ENCODE peak calls at places on chromosomes 11 and 22, in seven cellular contexts. One of them, this sample, is unnamed. For H3K4me1, the result is how much of the 10 kb centered on the place peaks cover.

GRCh38 chr11:123055132-123055924 is 6.6 kb downstream of the HSPA8 start:
- DNase-seq in HepG2: no peak
- DNase-seq in stomach: no peak
- DNase-seq in H1: no peak
- DNase-seq in GM12878: no peak
- DNase-seq in transverse colon: no peak
- DNase-seq in esophagus muscularis mucosa: no peak
- DNase-seq in this sample: no peak

GRCh38 chr22:38135133-38135706 is 24.7 kb upstream of the BAIAP2L2 start:
- DNase-seq in transverse colon: no peak
- DNase-seq in esophagus muscularis mucosa: no peak
- DNase-seq in GM12878: no peak
- DNase-seq in H1: no peak
- DNase-seq in stomach: no peak
- DNase-seq in HepG2: no peak
- DNase-seq in this sample: peak

GRCh38 chr11:44727373-44728084 is 767 bp downstream of the TSPAN18 start:
- DNase-seq in transverse colon: peak
- DNase-seq in esophagus muscularis mucosa: no peak
- DNase-seq in GM12878: no peak
- DNase-seq in H1: no peak
- DNase-seq in stomach: peak
- DNase-seq in HepG2: peak
- DNase-seq in this sample: peak

GRCh38 chr11:110349109-110349996 is 52.9 kb upstream of the RDX start:
- DNase-seq in GM12878: peak
- DNase-seq in stomach: no peak
- DNase-seq in transverse colon: no peak
- DNase-seq in esophagus muscularis mucosa: no peak
- DNase-seq in HepG2: no peak
- DNase-seq in H1: no peak
- DNase-seq in this sample: no peak

GRCh38 chr22:30089655-30089974 is 9.4 kb downstream of the HORMAD2 start:
- DNase-seq in H1: no peak
- DNase-seq in esophagus muscularis mucosa: no peak
- DNase-seq in GM12878: no peak
- DNase-seq in stomach: no peak
- DNase-seq in HepG2: no peak
- DNase-seq in transverse colon: no peak
- DNase-seq in this sample: no peak

GRCh38 chr11:128921790-128922189 is 20.9 kb downstream of the TP53AIP1 start:
- DNase-seq in stomach: no peak
- DNase-seq in HepG2: no peak
- DNase-seq in transverse colon: no peak
- DNase-seq in esophagus muscularis mucosa: no peak
- DNase-seq in H1: no peak
- DNase-seq in GM12878: no peak
- DNase-seq in this sample: no peak

GRCh38 chr11:65492637-65493366 is 6.0 kb upstream of the MALAT1 start:
- DNase-seq in HepG2: no peak
- DNase-seq in H1: no peak
- DNase-seq in transverse colon: peak
- DNase-seq in stomach: peak
- DNase-seq in esophagus muscularis mucosa: no peak
- DNase-seq in GM12878: peak
- DNase-seq in this sample: peak

GRCh38 chr11:16739326-16739875 is 954 bp downstream of the C11orf58 start:
- DNase-seq in esophagus muscularis mucosa: no peak
- DNase-seq in H1: no peak
- DNase-seq in stomach: no peak
- DNase-seq in GM12878: no peak
- DNase-seq in HepG2: no peak
- DNase-seq in transverse colon: no peak
- DNase-seq in this sample: no peak

GRCh38 chr11:62399172-62399867 is 19.5 kb upstream of the SCGB1A1 start:
- DNase-seq in GM12878: no peak
- DNase-seq in transverse colon: no peak
- DNase-seq in HepG2: no peak
- DNase-seq in stomach: no peak
- DNase-seq in esophagus muscularis mucosa: no peak
- DNase-seq in H1: no peak
- DNase-seq in this sample: no peak

GRCh38 chr11:115182282-115182952 is 321.8 kb downstream of the CADM1 start:
- DNase-seq in transverse colon: no peak
- DNase-seq in stomach: no peak
- DNase-seq in GM12878: no peak
- DNase-seq in HepG2: no peak
- DNase-seq in esophagus muscularis mucosa: no peak
- DNase-seq in H1: no peak
- DNase-seq in this sample: no peak

GRCh38 chr22:38944653-38945052 is 12.8 kb upstream of the APOBEC3A start:
- DNase-seq in GM12878: no peak
- DNase-seq in HepG2: no peak
- DNase-seq in transverse colon: peak
- DNase-seq in H1: no peak
- DNase-seq in stomach: peak
- DNase-seq in esophagus muscularis mucosa: no peak
- DNase-seq in this sample: peak

GRCh38 chr11:44421090-44421675 is 111.2 kb upstream of the ALX4 start:
- DNase-seq in stomach: no peak
- DNase-seq in H1: no peak
- DNase-seq in transverse colon: no peak
- DNase-seq in esophagus muscularis mucosa: no peak
- DNase-seq in HepG2: no peak
- DNase-seq in GM12878: no peak
- DNase-seq in this sample: no peak

GRCh38 chr11:116731097-116731761 is 41.6 kb downstream of the BUD13 start:
- DNase-seq in GM12878: no peak
- DNase-seq in stomach: no peak
- DNase-seq in H1: no peak
- DNase-seq in transverse colon: no peak
- DNase-seq in esophagus muscularis mucosa: no peak
- DNase-seq in HepG2: peak
- DNase-seq in this sample: no peak

GRCh38 chr22:42324991-42325710 is 54.7 kb upstream of the TCF20 start:
- DNase-seq in transverse colon: peak
- DNase-seq in stomach: peak
- DNase-seq in esophagus muscularis mucosa: no peak
- DNase-seq in HepG2: no peak
- DNase-seq in H1: no peak
- DNase-seq in GM12878: no peak
- DNase-seq in this sample: no peak

GRCh38 chr22:17501679-17502285 is 61.5 kb upstream of the SLC25A18 start:
- DNase-seq in esophagus muscularis mucosa: no peak
- DNase-seq in GM12878: peak
- DNase-seq in H1: no peak
- DNase-seq in transverse colon: peak
- DNase-seq in HepG2: peak
- DNase-seq in stomach: no peak
- DNase-seq in this sample: no peak

GRCh38 chr11:126355926-126356897 is 726 bp downstream of the ST3GAL4 start:
- DNase-seq in H1: no peak
- DNase-seq in transverse colon: no peak
- DNase-seq in esophagus muscularis mucosa: no peak
- DNase-seq in HepG2: peak
- DNase-seq in stomach: no peak
- DNase-seq in GM12878: no peak
- DNase-seq in this sample: peak

GRCh38 chr11:64851831-64852337 is 7.4 kb upstream of the CDC42BPG start:
- DNase-seq in stomach: no peak
- DNase-seq in HepG2: no peak
- DNase-seq in esophagus muscularis mucosa: no peak
- DNase-seq in H1: no peak
- DNase-seq in GM12878: no peak
- DNase-seq in transverse colon: peak
- DNase-seq in this sample: no peak

GRCh38 chr22:50058338-50059184 is 463 bp upstream of the TTLL8 start:
- DNase-seq in H1: no peak
- DNase-seq in stomach: no peak
- DNase-seq in HepG2: no peak
- DNase-seq in GM12878: no peak
- DNase-seq in transverse colon: no peak
- DNase-seq in esophagus muscularis mucosa: no peak
- DNase-seq in this sample: no peak
- H3K4me1 ChIP-seq in H1: under half
- H3K4me1 ChIP-seq in stomach: under half
- H3K4me1 ChIP-seq in HepG2: under half
- H3K4me1 ChIP-seq in GM12878: under half
- H3K4me1 ChIP-seq in transverse colon: under half
- H3K4me1 ChIP-seq in esophagus muscularis mucosa: under half
- H3K4me1 ChIP-seq in this sample: under half

DNA sequence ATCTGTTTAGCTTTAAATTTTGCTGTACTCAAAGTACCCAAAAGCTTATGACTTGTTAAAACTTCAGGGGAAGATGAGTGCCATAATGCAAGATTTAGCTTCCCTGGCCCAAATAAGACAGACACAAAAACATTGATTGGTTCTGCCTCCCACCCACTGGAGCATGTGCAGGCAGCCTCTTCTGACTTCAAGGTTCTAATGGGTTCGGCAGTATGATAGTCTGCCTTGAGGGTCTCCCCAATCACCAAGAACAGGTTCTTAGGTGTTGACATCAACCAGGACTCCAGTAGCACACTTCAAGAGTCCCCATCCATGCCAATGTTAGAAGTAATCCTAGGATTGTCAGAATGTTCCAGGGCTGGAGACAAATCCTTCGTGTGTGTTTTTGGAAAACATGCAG is 12.5 kb downstream of the EIF4G2 start:
- DNase-seq in H1: no peak
- DNase-seq in GM12878: no peak
- DNase-seq in HepG2: no peak
- DNase-seq in esophagus muscularis mucosa: peak
- DNase-seq in stomach: no peak
- DNase-seq in transverse colon: no peak
- DNase-seq in this sample: no peak
- TF ChIP-seq POLR2AphosphoS5 in H1: peak
- TF ChIP-seq POLR2AphosphoS5 in GM12878: peak
- TF ChIP-seq POLR2AphosphoS5 in HepG2: peak
- TF ChIP-seq POLR2AphosphoS5 in esophagus muscularis mucosa: no peak
- TF ChIP-seq POLR2AphosphoS5 in stomach: no peak
- TF ChIP-seq POLR2AphosphoS5 in transverse colon: peak
- TF ChIP-seq POLR2AphosphoS5 in this sample: no peak

DNA sequence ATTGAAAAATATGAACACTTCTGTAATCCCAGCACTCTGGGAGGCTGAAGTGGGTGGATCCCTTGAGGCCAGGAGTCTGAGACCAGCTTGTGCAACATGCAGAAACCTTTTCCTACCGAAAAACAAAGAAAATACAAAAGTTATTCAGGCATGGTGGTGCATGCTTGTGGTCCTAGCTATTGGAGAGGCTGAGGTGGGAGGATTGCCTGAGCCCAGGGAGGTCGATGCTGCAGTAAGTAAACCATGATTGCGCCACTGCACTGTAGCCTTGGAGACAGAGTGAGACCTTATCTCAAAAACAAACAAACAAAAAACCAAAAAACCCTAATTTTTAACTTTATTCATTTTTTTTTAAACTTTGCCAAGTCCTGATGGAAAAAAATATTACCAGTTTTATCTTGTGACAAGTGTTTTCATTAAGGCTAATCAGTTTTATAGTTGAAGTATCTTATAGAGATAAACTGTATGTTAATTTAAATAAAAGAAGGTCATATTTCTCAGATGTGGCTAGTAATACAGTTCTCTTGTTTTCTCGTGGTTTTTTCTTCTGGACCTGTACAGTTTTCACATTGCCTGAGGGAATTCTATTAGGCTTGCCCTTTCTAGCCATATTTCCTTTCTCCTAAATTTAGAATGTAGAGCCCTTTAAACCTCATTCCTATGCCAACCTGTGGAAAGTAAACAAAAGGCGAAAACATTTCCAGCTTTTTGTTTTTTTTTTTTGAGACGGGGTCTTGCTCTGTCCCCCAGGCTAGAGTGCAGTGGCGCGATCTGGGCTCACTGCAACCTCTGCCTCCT is 9.4 kb downstream of the HIPK3 start:
- DNase-seq in HepG2: peak
- DNase-seq in esophagus muscularis mucosa: no peak
- DNase-seq in transverse colon: no peak
- DNase-seq in stomach: no peak
- DNase-seq in GM12878: no peak
- DNase-seq in H1: no peak
- DNase-seq in this sample: no peak
- H3K4me1 ChIP-seq in HepG2: half or more
- H3K4me1 ChIP-seq in esophagus muscularis mucosa: half or more
- H3K4me1 ChIP-seq in transverse colon: under half
- H3K4me1 ChIP-seq in stomach: half or more
- H3K4me1 ChIP-seq in GM12878: under half
- H3K4me1 ChIP-seq in H1: under half
- H3K4me1 ChIP-seq in this sample: under half

GRCh38 chr11:95338430-95338991 is 107.5 kb upstream of the SESN3 start:
- DNase-seq in GM12878: no peak
- DNase-seq in transverse colon: peak
- DNase-seq in H1: no peak
- DNase-seq in HepG2: no peak
- DNase-seq in esophagus muscularis mucosa: peak
- DNase-seq in stomach: no peak
- DNase-seq in this sample: peak
- TF ChIP-seq POLR2AphosphoS5 in GM12878: no peak
- TF ChIP-seq POLR2AphosphoS5 in transverse colon: peak
- TF ChIP-seq POLR2AphosphoS5 in H1: no peak
- TF ChIP-seq POLR2AphosphoS5 in HepG2: no peak
- TF ChIP-seq POLR2AphosphoS5 in esophagus muscularis mucosa: peak
- TF ChIP-seq POLR2AphosphoS5 in stomach: no peak
- TF ChIP-seq POLR2AphosphoS5 in this sample: peak

GRCh38 chr11:74683279-74683871 is 47.9 kb downstream of the CHRDL2 start:
- DNase-seq in transverse colon: peak
- DNase-seq in H1: no peak
- DNase-seq in stomach: peak
- DNase-seq in GM12878: no peak
- DNase-seq in HepG2: no peak
- DNase-seq in esophagus muscularis mucosa: no peak
- DNase-seq in this sample: peak

GRCh38 chr11:74682731-74683278 is 48.4 kb downstream of the CHRDL2 start:
- DNase-seq in GM12878: no peak
- DNase-seq in H1: no peak
- DNase-seq in transverse colon: peak
- DNase-seq in esophagus muscularis mucosa: no peak
- DNase-seq in stomach: no peak
- DNase-seq in HepG2: no peak
- DNase-seq in this sample: no peak

GRCh38 chr11:74684661-74685060 is 46.6 kb downstream of the CHRDL2 start:
- DNase-seq in HepG2: no peak
- DNase-seq in stomach: no peak
- DNase-seq in H1: no peak
- DNase-seq in esophagus muscularis mucosa: no peak
- DNase-seq in GM12878: no peak
- DNase-seq in transverse colon: no peak
- DNase-seq in this sample: peak

GRCh38 chr11:74685338-74685737 is 45.9 kb downstream of the CHRDL2 start:
- DNase-seq in HepG2: no peak
- DNase-seq in H1: no peak
- DNase-seq in esophagus muscularis mucosa: no peak
- DNase-seq in stomach: no peak
- DNase-seq in transverse colon: no peak
- DNase-seq in GM12878: no peak
- DNase-seq in this sample: no peak

GRCh38 chr11:74683941-74684481 is 47.2 kb downstream of the CHRDL2 start:
- DNase-seq in HepG2: no peak
- DNase-seq in stomach: no peak
- DNase-seq in H1: no peak
- DNase-seq in transverse colon: no peak
- DNase-seq in esophagus muscularis mucosa: no peak
- DNase-seq in GM12878: no peak
- DNase-seq in this sample: peak
- H3K4me1 ChIP-seq in HepG2: under half
- H3K4me1 ChIP-seq in stomach: half or more
- H3K4me1 ChIP-seq in H1: under half
- H3K4me1 ChIP-seq in transverse colon: under half
- H3K4me1 ChIP-seq in esophagus muscularis mucosa: half or more
- H3K4me1 ChIP-seq in GM12878: under half
- H3K4me1 ChIP-seq in this sample: half or more

GRCh38 chr11:32435511-32435946 is at the start of gene WT1:
- DNase-seq in GM12878: no peak
- DNase-seq in stomach: no peak
- DNase-seq in transverse colon: no peak
- DNase-seq in H1: no peak
- DNase-seq in HepG2: no peak
- DNase-seq in esophagus muscularis mucosa: no peak
- DNase-seq in this sample: no peak
- TF ChIP-seq POLR2AphosphoS5 in GM12878: no peak
- TF ChIP-seq POLR2AphosphoS5 in stomach: no peak
- TF ChIP-seq POLR2AphosphoS5 in transverse colon: no peak
- TF ChIP-seq POLR2AphosphoS5 in H1: no peak
- TF ChIP-seq POLR2AphosphoS5 in HepG2: no peak
- TF ChIP-seq POLR2AphosphoS5 in esophagus muscularis mucosa: no peak
- TF ChIP-seq POLR2AphosphoS5 in this sample: no peak

This sample was measured in sigmoid colon.